ENCODE peak calls at places on chromosomes 3 and 15, in ten cellular contexts. U is T-helper 17 cell; Q is glomerular endothelial cell; H is GM03348; J is NCI-H2081; E is CD4-positive, alpha-beta T cell; X is stimulated activated CD4-positive, alpha-beta T cell treated with anti-CD3 and anti-CD28 coated beads, Interleukin-4, amount 100 ng/mL, for 1 hour; P is HEK293T; Z is substantia nigra; C is neural crest cell. K is an unnamed sample.

GRCh38 chr3:81743096-81744025 is 18.1 kb downstream of the GBE1 start:
- DNase-seq in Q (peak), X (no peak), E (no peak), C (no peak), U (no peak), P (no peak), Z (no peak), H (peak), J (no peak), K (no peak)

GRCh38 chr3:165903885-165904284 is 66.7 kb upstream of the BCHE start:
- DNase-seq in Q (no peak), Z (no peak), P (no peak), E (no peak), X (no peak), U (no peak), C (no peak), J (no peak), H (no peak), K (no peak)

GRCh38 chr3:30941342-30941741 is 46.9 kb upstream of the GADL1 start:
- DNase-seq in H (no peak), C (no peak), X (no peak), Q (no peak), E (no peak), J (no peak), P (no peak), U (no peak), Z (no peak), K (no peak)

GRCh38 chr3:57691411-57692133 is 1.3 kb downstream of the DENND6A start:
- DNase-seq in X (peak), E (no peak), Q (no peak), H (no peak), Z (no peak), J (no peak), U (no peak), C (no peak), P (no peak), K (no peak)

GRCh38 chr3:73448761-73449290 is 175.9 kb downstream of the PDZRN3 start:
- DNase-seq in J (no peak), C (no peak), U (no peak), H (no peak), Z (no peak), X (no peak), E (no peak), Q (no peak), P (no peak), K (no peak)

GRCh38 chr3:184525337-184526157 is 36.0 kb upstream of the EPHB3 start:
- DNase-seq in Z (no peak), J (no peak), H (peak), E (no peak), P (no peak), X (no peak), U (no peak), C (no peak), Q (no peak), K (no peak)

GRCh38 chr15:51931638-51932037 is 39.9 kb downstream of the LEO1 start:
- DNase-seq in Z (no peak), Q (no peak), C (no peak), H (no peak), U (no peak), P (no peak), X (no peak), J (no peak), E (no peak), K (no peak)

GRCh38 chr3:88180398-88180999 is 30.7 kb downstream of the C3orf38 start:
- DNase-seq in E (peak), U (no peak), H (peak), Q (no peak), C (no peak), X (no peak), P (peak), J (no peak), Z (no peak), K (peak)

GRCh38 chr3:191139771-191140170 is 59.3 kb upstream of the OSTN start:
- DNase-seq in X (no peak), J (no peak), C (no peak), Q (no peak), H (peak), Z (no peak), U (no peak), P (no peak), E (no peak), K (no peak)

GRCh38 chr15:67559158-67559557 is 16.7 kb downstream of the MAP2K5 start:
- DNase-seq in H (no peak), U (no peak), X (no peak), J (no peak), Z (no peak), C (no peak), P (no peak), E (no peak), Q (no peak), K (no peak)

GRCh38 chr3:49238274-49239127 is 38.5 kb downstream of the C3orf62 start:
- DNase-seq in U (no peak), X (no peak), H (no peak), J (no peak), Z (no peak), Q (peak), C (no peak), E (no peak), P (no peak), K (peak)

GRCh38 chr15:49887604-49888340 is 231.3 kb downstream of the ATP8B4 start:
- DNase-seq in H (no peak), E (no peak), X (no peak), P (no peak), Z (no peak), Q (no peak), C (no peak), U (no peak), J (no peak), K (no peak)

GRCh38 chr15:62472616-62473299 is 307.7 kb upstream of the C2CD4B start:
- DNase-seq in Z (no peak), E (no peak), U (no peak), P (peak), H (no peak), J (no peak), Q (no peak), X (no peak), C (no peak), K (no peak)

GRCh38 chr3:134312873-134313838 is 61.1 kb downstream of the AMOTL2 start:
- DNase-seq in U (no peak), Q (no peak), C (peak), J (no peak), X (no peak), H (peak), E (no peak), P (no peak), Z (no peak), K (no peak)

GRCh38 chr3:33076952-33077351 is 20.0 kb downstream of the GLB1 start:
- DNase-seq in J (no peak), H (no peak), Q (no peak), Z (no peak), U (no peak), P (no peak), X (no peak), C (no peak), E (no peak), K (no peak)

GRCh38 chr3:60301142-60301541 is 950.1 kb downstream of the FHIT start:
- DNase-seq in X (no peak), H (peak), Q (no peak), Z (no peak), E (no peak), P (no peak), U (no peak), J (no peak), C (no peak), K (no peak)

GRCh38 chr15:70033529-70034140 is 64.1 kb downstream of the TLE3 start:
- DNase-seq in Q (no peak), C (no peak), J (peak), H (peak), P (no peak), X (no peak), U (no peak), Z (no peak), E (no peak), K (no peak)

GRCh38 chr15:52783929-52784798 is 6.0 kb downstream of the ONECUT1 start:
- DNase-seq in Q (no peak), Z (no peak), E (no peak), U (no peak), H (peak), X (peak), P (no peak), J (peak), C (peak), K (no peak)

GRCh38 chr3:42014949-42015533 is 53.1 kb upstream of the ULK4 start:
- DNase-seq in U (no peak), H (peak), Z (no peak), X (peak), J (no peak), Q (no peak), P (no peak), E (no peak), C (no peak), K (no peak)

GRCh38 chr3:100869787-100870186 is 123.4 kb downstream of the ABI3BP start:
- DNase-seq in C (no peak), Q (no peak), E (no peak), P (no peak), J (no peak), U (no peak), Z (no peak), H (peak), X (no peak), K (no peak)

GRCh38 chr3:149816986-149817385 is 4.0 kb downstream of the RNF13 start:
- DNase-seq in C (no peak), X (no peak), P (no peak), Z (no peak), J (no peak), U (no peak), H (peak), E (no peak), Q (no peak), K (no peak)

GRCh38 chr3:48770187-48770502 is 53.1 kb upstream of the IP6K2 start:
- DNase-seq in P (no peak), Q (no peak), C (no peak), H (no peak), J (no peak), E (no peak), Z (no peak), X (no peak), U (no peak), K (no peak)

GRCh38 chr3:74691946-74692345 is 77.5 kb upstream of the CNTN3 start:
- DNase-seq in Z (no peak), Q (no peak), H (no peak), C (no peak), X (no peak), J (no peak), E (no peak), U (no peak), P (no peak), K (no peak)

GRCh38 chr3:36197176-36197575 is 183.1 kb upstream of the STAC start:
- DNase-seq in Z (no peak), C (no peak), U (no peak), H (no peak), P (no peak), X (no peak), J (no peak), Q (no peak), E (no peak), K (no peak)

GRCh38 chr15:99925661-99926461 is 192.6 kb upstream of the LYSMD4 start:
- DNase-seq in H (peak), C (no peak), P (no peak), Q (no peak), J (peak), E (peak), U (peak), X (peak), Z (no peak), K (no peak)

GRCh38 chr3:146390967-146391366 is 78.4 kb downstream of the PLSCR2 start:
- DNase-seq in Q (no peak), J (no peak), E (no peak), C (no peak), U (no peak), X (no peak), Z (no peak), P (no peak), H (peak), K (no peak)

GRCh38 chr3:100316656-100317069 is 17.9 kb upstream of the NIT2 start:
- DNase-seq in J (peak), E (peak), P (peak), U (no peak), X (peak), Q (peak), Z (no peak), C (peak), H (peak), K (peak)

GRCh38 chr3:16461463-16462245 is 51.8 kb downstream of the RFTN1 start:
- DNase-seq in E (no peak), H (no peak), Q (no peak), J (peak), C (no peak), Z (no peak), X (no peak), P (no peak), U (no peak), K (no peak)

GRCh38 chr15:87850916-87851315 is 405.6 kb downstream of the NTRK3 start:
- DNase-seq in Q (no peak), U (no peak), E (no peak), X (no peak), H (no peak), C (no peak), J (no peak), Z (no peak), P (no peak), K (no peak)

GRCh38 chr3:182139627-182140357 is 428.1 kb downstream of the SOX2 start:
- DNase-seq in X (no peak), P (no peak), Q (no peak), E (no peak), H (no peak), Z (no peak), J (peak), C (no peak), U (no peak), K (no peak)